ENCODE peak calls at places on chromosome 4, in six cellular contexts. One of them, this sample, is unnamed.

GRCh38 chr4:113708250-113708649 is 53.3 kb downstream of the CAMK2D start:
- DNase-seq in CD4-positive, alpha-beta memory T cell: no peak
- DNase-seq in Calu3: no peak
- DNase-seq in activated CD8-positive, alpha-beta memory T cell treated with anti-CD3 and anti-CD28 coated beads for 1 hour: no peak
- DNase-seq in stimulated activated CD8-positive, alpha-beta memory T cell treated with anti-CD3 and anti-CD28 coated beads, Interleukin-4, amount 100 ng/mL, for 24 hours: no peak
- DNase-seq in AG04449: no peak
- DNase-seq in this sample: no peak

GRCh38 chr4:176236909-176237308 is 32.1 kb downstream of the ASB5 start:
- DNase-seq in Calu3: no peak
- DNase-seq in AG04449: no peak
- DNase-seq in CD4-positive, alpha-beta memory T cell: no peak
- DNase-seq in stimulated activated CD8-positive, alpha-beta memory T cell treated with anti-CD3 and anti-CD28 coated beads, Interleukin-4, amount 100 ng/mL, for 24 hours: no peak
- DNase-seq in activated CD8-positive, alpha-beta memory T cell treated with anti-CD3 and anti-CD28 coated beads for 1 hour: no peak
- DNase-seq in this sample: no peak

GRCh38 chr4:109186458-109186945 is 116.0 kb downstream of the COL25A1 start:
- DNase-seq in Calu3: no peak
- DNase-seq in AG04449: no peak
- DNase-seq in stimulated activated CD8-positive, alpha-beta memory T cell treated with anti-CD3 and anti-CD28 coated beads, Interleukin-4, amount 100 ng/mL, for 24 hours: no peak
- DNase-seq in CD4-positive, alpha-beta memory T cell: no peak
- DNase-seq in activated CD8-positive, alpha-beta memory T cell treated with anti-CD3 and anti-CD28 coated beads for 1 hour: no peak
- DNase-seq in this sample: no peak

GRCh38 chr4:123412700-123413512 is 16.3 kb downstream of the SPRY1 start:
- DNase-seq in stimulated activated CD8-positive, alpha-beta memory T cell treated with anti-CD3 and anti-CD28 coated beads, Interleukin-4, amount 100 ng/mL, for 24 hours: no peak
- DNase-seq in activated CD8-positive, alpha-beta memory T cell treated with anti-CD3 and anti-CD28 coated beads for 1 hour: no peak
- DNase-seq in AG04449: no peak
- DNase-seq in CD4-positive, alpha-beta memory T cell: no peak
- DNase-seq in Calu3: no peak
- DNase-seq in this sample: no peak

GRCh38 chr4:110124721-110125120 is 73.7 kb downstream of the ELOVL6 start:
- DNase-seq in AG04449: no peak
- DNase-seq in stimulated activated CD8-positive, alpha-beta memory T cell treated with anti-CD3 and anti-CD28 coated beads, Interleukin-4, amount 100 ng/mL, for 24 hours: no peak
- DNase-seq in CD4-positive, alpha-beta memory T cell: no peak
- DNase-seq in Calu3: no peak
- DNase-seq in activated CD8-positive, alpha-beta memory T cell treated with anti-CD3 and anti-CD28 coated beads for 1 hour: no peak
- DNase-seq in this sample: no peak

GRCh38 chr4:4995103-4995761 is 24.0 kb downstream of the CYTL1 start:
- DNase-seq in activated CD8-positive, alpha-beta memory T cell treated with anti-CD3 and anti-CD28 coated beads for 1 hour: no peak
- DNase-seq in Calu3: peak; percentile 51
- DNase-seq in CD4-positive, alpha-beta memory T cell: no peak
- DNase-seq in AG04449: peak; percentile 10
- DNase-seq in stimulated activated CD8-positive, alpha-beta memory T cell treated with anti-CD3 and anti-CD28 coated beads, Interleukin-4, amount 100 ng/mL, for 24 hours: peak; percentile 38
- DNase-seq in this sample: peak; percentile 85

GRCh38 chr4:20984011-20984836 is 284.0 kb downstream of the PACRGL start:
- DNase-seq in Calu3: no peak
- DNase-seq in AG04449: no peak
- DNase-seq in stimulated activated CD8-positive, alpha-beta memory T cell treated with anti-CD3 and anti-CD28 coated beads, Interleukin-4, amount 100 ng/mL, for 24 hours: no peak
- DNase-seq in activated CD8-positive, alpha-beta memory T cell treated with anti-CD3 and anti-CD28 coated beads for 1 hour: no peak
- DNase-seq in CD4-positive, alpha-beta memory T cell: no peak
- DNase-seq in this sample: peak; percentile 35

GRCh38 chr4:87497141-87497540 is 32.0 kb downstream of the SPARCL1 start:
- DNase-seq in Calu3: no peak
- DNase-seq in activated CD8-positive, alpha-beta memory T cell treated with anti-CD3 and anti-CD28 coated beads for 1 hour: no peak
- DNase-seq in stimulated activated CD8-positive, alpha-beta memory T cell treated with anti-CD3 and anti-CD28 coated beads, Interleukin-4, amount 100 ng/mL, for 24 hours: no peak
- DNase-seq in AG04449: no peak
- DNase-seq in CD4-positive, alpha-beta memory T cell: no peak
- DNase-seq in this sample: no peak

GRCh38 chr4:111776546-111776945 is 368.7 kb upstream of the FAM241A start:
- DNase-seq in activated CD8-positive, alpha-beta memory T cell treated with anti-CD3 and anti-CD28 coated beads for 1 hour: no peak
- DNase-seq in Calu3: no peak
- DNase-seq in stimulated activated CD8-positive, alpha-beta memory T cell treated with anti-CD3 and anti-CD28 coated beads, Interleukin-4, amount 100 ng/mL, for 24 hours: no peak
- DNase-seq in AG04449: no peak
- DNase-seq in CD4-positive, alpha-beta memory T cell: no peak
- DNase-seq in this sample: no peak

GRCh38 chr4:111773858-111774257 is 371.4 kb upstream of the FAM241A start:
- DNase-seq in AG04449: no peak
- DNase-seq in Calu3: no peak
- DNase-seq in CD4-positive, alpha-beta memory T cell: no peak
- DNase-seq in stimulated activated CD8-positive, alpha-beta memory T cell treated with anti-CD3 and anti-CD28 coated beads, Interleukin-4, amount 100 ng/mL, for 24 hours: no peak
- DNase-seq in activated CD8-positive, alpha-beta memory T cell treated with anti-CD3 and anti-CD28 coated beads for 1 hour: no peak
- DNase-seq in this sample: peak; percentile 25

GRCh38 chr4:16411691-16412090 is 185.4 kb upstream of the TAPT1 start:
- DNase-seq in activated CD8-positive, alpha-beta memory T cell treated with anti-CD3 and anti-CD28 coated beads for 1 hour: no peak
- DNase-seq in stimulated activated CD8-positive, alpha-beta memory T cell treated with anti-CD3 and anti-CD28 coated beads, Interleukin-4, amount 100 ng/mL, for 24 hours: no peak
- DNase-seq in Calu3: no peak
- DNase-seq in CD4-positive, alpha-beta memory T cell: no peak
- DNase-seq in AG04449: no peak
- DNase-seq in this sample: no peak

GRCh38 chr4:143389543-143390195 is 53.0 kb downstream of the GAB1 start:
- DNase-seq in activated CD8-positive, alpha-beta memory T cell treated with anti-CD3 and anti-CD28 coated beads for 1 hour: no peak
- DNase-seq in stimulated activated CD8-positive, alpha-beta memory T cell treated with anti-CD3 and anti-CD28 coated beads, Interleukin-4, amount 100 ng/mL, for 24 hours: no peak
- DNase-seq in AG04449: no peak
- DNase-seq in CD4-positive, alpha-beta memory T cell: no peak
- DNase-seq in Calu3: no peak
- DNase-seq in this sample: no peak

GRCh38 chr4:10028910-10029309 is 7.6 kb upstream of the SLC2A9 start:
- DNase-seq in AG04449: no peak
- DNase-seq in CD4-positive, alpha-beta memory T cell: no peak
- DNase-seq in Calu3: no peak
- DNase-seq in stimulated activated CD8-positive, alpha-beta memory T cell treated with anti-CD3 and anti-CD28 coated beads, Interleukin-4, amount 100 ng/mL, for 24 hours: no peak
- DNase-seq in activated CD8-positive, alpha-beta memory T cell treated with anti-CD3 and anti-CD28 coated beads for 1 hour: no peak
- DNase-seq in this sample: no peak

GRCh38 chr4:110959041-110959643 is 336.3 kb upstream of the PITX2 start:
- DNase-seq in CD4-positive, alpha-beta memory T cell: no peak
- DNase-seq in Calu3: no peak
- DNase-seq in stimulated activated CD8-positive, alpha-beta memory T cell treated with anti-CD3 and anti-CD28 coated beads, Interleukin-4, amount 100 ng/mL, for 24 hours: no peak
- DNase-seq in AG04449: no peak
- DNase-seq in activated CD8-positive, alpha-beta memory T cell treated with anti-CD3 and anti-CD28 coated beads for 1 hour: no peak
- DNase-seq in this sample: no peak

GRCh38 chr4:83522239-83522638 is 13.7 kb upstream of the GPAT3 start:
- DNase-seq in AG04449: no peak
- DNase-seq in activated CD8-positive, alpha-beta memory T cell treated with anti-CD3 and anti-CD28 coated beads for 1 hour: no peak
- DNase-seq in stimulated activated CD8-positive, alpha-beta memory T cell treated with anti-CD3 and anti-CD28 coated beads, Interleukin-4, amount 100 ng/mL, for 24 hours: no peak
- DNase-seq in Calu3: no peak
- DNase-seq in CD4-positive, alpha-beta memory T cell: no peak
- DNase-seq in this sample: no peak

GRCh38 chr4:163587867-163588266 is 93.4 kb downstream of the TMA16 start:
- DNase-seq in stimulated activated CD8-positive, alpha-beta memory T cell treated with anti-CD3 and anti-CD28 coated beads, Interleukin-4, amount 100 ng/mL, for 24 hours: no peak
- DNase-seq in Calu3: no peak
- DNase-seq in activated CD8-positive, alpha-beta memory T cell treated with anti-CD3 and anti-CD28 coated beads for 1 hour: no peak
- DNase-seq in CD4-positive, alpha-beta memory T cell: no peak
- DNase-seq in AG04449: no peak
- DNase-seq in this sample: no peak

GRCh38 chr4:42398448-42399355 is 1.4 kb downstream of the SHISA3 start:
- DNase-seq in AG04449: no peak
- DNase-seq in stimulated activated CD8-positive, alpha-beta memory T cell treated with anti-CD3 and anti-CD28 coated beads, Interleukin-4, amount 100 ng/mL, for 24 hours: no peak
- DNase-seq in Calu3: no peak
- DNase-seq in CD4-positive, alpha-beta memory T cell: no peak
- DNase-seq in activated CD8-positive, alpha-beta memory T cell treated with anti-CD3 and anti-CD28 coated beads for 1 hour: no peak
- DNase-seq in this sample: no peak

GRCh38 chr4:8021796-8022195 is 82.1 kb upstream of the AFAP1 start:
- DNase-seq in AG04449: no peak
- DNase-seq in CD4-positive, alpha-beta memory T cell: no peak
- DNase-seq in Calu3: no peak
- DNase-seq in stimulated activated CD8-positive, alpha-beta memory T cell treated with anti-CD3 and anti-CD28 coated beads, Interleukin-4, amount 100 ng/mL, for 24 hours: no peak
- DNase-seq in activated CD8-positive, alpha-beta memory T cell treated with anti-CD3 and anti-CD28 coated beads for 1 hour: no peak
- DNase-seq in this sample: no peak

GRCh38 chr4:66606908-66607307 is 936.6 kb upstream of the EPHA5 start:
- DNase-seq in Calu3: no peak
- DNase-seq in activated CD8-positive, alpha-beta memory T cell treated with anti-CD3 and anti-CD28 coated beads for 1 hour: no peak
- DNase-seq in stimulated activated CD8-positive, alpha-beta memory T cell treated with anti-CD3 and anti-CD28 coated beads, Interleukin-4, amount 100 ng/mL, for 24 hours: no peak
- DNase-seq in AG04449: no peak
- DNase-seq in CD4-positive, alpha-beta memory T cell: no peak
- DNase-seq in this sample: no peak

GRCh38 chr4:66108898-66109297 is 438.6 kb upstream of the EPHA5 start:
- DNase-seq in AG04449: no peak
- DNase-seq in stimulated activated CD8-positive, alpha-beta memory T cell treated with anti-CD3 and anti-CD28 coated beads, Interleukin-4, amount 100 ng/mL, for 24 hours: no peak
- DNase-seq in CD4-positive, alpha-beta memory T cell: no peak
- DNase-seq in Calu3: no peak
- DNase-seq in activated CD8-positive, alpha-beta memory T cell treated with anti-CD3 and anti-CD28 coated beads for 1 hour: no peak
- DNase-seq in this sample: no peak

GRCh38 chr4:8699063-8699385 is 106.5 kb downstream of the CPZ start:
- DNase-seq in Calu3: no peak
- DNase-seq in activated CD8-positive, alpha-beta memory T cell treated with anti-CD3 and anti-CD28 coated beads for 1 hour: no peak
- DNase-seq in stimulated activated CD8-positive, alpha-beta memory T cell treated with anti-CD3 and anti-CD28 coated beads, Interleukin-4, amount 100 ng/mL, for 24 hours: no peak
- DNase-seq in AG04449: no peak
- DNase-seq in CD4-positive, alpha-beta memory T cell: no peak
- DNase-seq in this sample: no peak

GRCh38 chr4:21013501-21013900 is 313.2 kb downstream of the PACRGL start:
- DNase-seq in stimulated activated CD8-positive, alpha-beta memory T cell treated with anti-CD3 and anti-CD28 coated beads, Interleukin-4, amount 100 ng/mL, for 24 hours: no peak
- DNase-seq in CD4-positive, alpha-beta memory T cell: no peak
- DNase-seq in Calu3: no peak
- DNase-seq in activated CD8-positive, alpha-beta memory T cell treated with anti-CD3 and anti-CD28 coated beads for 1 hour: no peak
- DNase-seq in AG04449: no peak
- DNase-seq in this sample: no peak

GRCh38 chr4:94595880-94596483 is 144.2 kb downstream of the PDLIM5 start:
- DNase-seq in stimulated activated CD8-positive, alpha-beta memory T cell treated with anti-CD3 and anti-CD28 coated beads, Interleukin-4, amount 100 ng/mL, for 24 hours: no peak
- DNase-seq in activated CD8-positive, alpha-beta memory T cell treated with anti-CD3 and anti-CD28 coated beads for 1 hour: no peak
- DNase-seq in AG04449: no peak
- DNase-seq in Calu3: no peak
- DNase-seq in CD4-positive, alpha-beta memory T cell: no peak
- DNase-seq in this sample: no peak

GRCh38 chr4:182604161-182604591 is 313.0 kb downstream of the DCTD start:
- DNase-seq in CD4-positive, alpha-beta memory T cell: no peak
- DNase-seq in stimulated activated CD8-positive, alpha-beta memory T cell treated with anti-CD3 and anti-CD28 coated beads, Interleukin-4, amount 100 ng/mL, for 24 hours: no peak
- DNase-seq in activated CD8-positive, alpha-beta memory T cell treated with anti-CD3 and anti-CD28 coated beads for 1 hour: no peak
- DNase-seq in AG04449: peak; percentile 67
- DNase-seq in Calu3: no peak
- DNase-seq in this sample: no peak

GRCh38 chr4:30553721-30554120 is 166.4 kb upstream of the PCDH7 start:
- DNase-seq in activated CD8-positive, alpha-beta memory T cell treated with anti-CD3 and anti-CD28 coated beads for 1 hour: no peak
- DNase-seq in stimulated activated CD8-positive, alpha-beta memory T cell treated with anti-CD3 and anti-CD28 coated beads, Interleukin-4, amount 100 ng/mL, for 24 hours: no peak
- DNase-seq in CD4-positive, alpha-beta memory T cell: no peak
- DNase-seq in AG04449: no peak
- DNase-seq in Calu3: no peak
- DNase-seq in this sample: no peak

This sample was measured in Right ventricle myocardium superior.